ENCODE peak calls at places on chromosomes 4 and X, in eight cellular contexts. K is upper lobe of left lung, S is HCT116, D is Panc1, H is HepG2, O is GM23338, P is K562, N is GM12878. J is an unnamed sample.

GRCh38 chrX:146906166-146906565 is 91.6 kb upstream of the CXorf51A start:
- ATAC-seq in K (peak; percentile 57), S (no peak), D (no peak), H (no peak), O (no peak), P (no peak), N (no peak), J (no peak)

GRCh38 chr4:21090098-21090666 is 389.9 kb downstream of the PACRGL start:
- ATAC-seq in K (no peak), S (no peak), D (no peak), H (no peak), O (no peak), P (no peak), N (peak; percentile 54), J (no peak)

GRCh38 chr4:19729873-19730735 is 521.6 kb upstream of the SLIT2 start:
- ATAC-seq in K (no peak), S (no peak), D (no peak), H (no peak), O (no peak), P (no peak), N (no peak), J (no peak)

GRCh38 chr4:77188498-77189187 is 31.6 kb downstream of the CCNG2 start:
- ATAC-seq in K (no peak), S (no peak), D (no peak), H (no peak), O (no peak), P (no peak), N (no peak), J (no peak)

GRCh38 chrX:54178100-54178940 is 4.7 kb downstream of the FAM120C start:
- ATAC-seq in K (no peak), S (no peak), D (peak; percentile 61), H (no peak), O (no peak), P (no peak), N (peak; percentile 19), J (no peak)

GRCh38 chr4:36753048-36753447 is 471.6 kb downstream of the DTHD1 start:
- ATAC-seq in K (no peak), S (no peak), D (no peak), H (no peak), O (no peak), P (no peak), N (no peak), J (no peak)

GRCh38 chr4:182898479-182898799 is 18.7 kb downstream of the DCTD start:
- ATAC-seq in K (no peak), S (no peak), D (no peak), H (peak; percentile 56), O (no peak), P (no peak), N (no peak), J (no peak)

GRCh38 chr4:73450398-73451004 is 14.5 kb downstream of the AFP start:
- ATAC-seq in K (no peak), S (no peak), D (no peak), H (peak; percentile 39), O (peak; percentile 26), P (peak; percentile 77), N (no peak), J (peak; percentile 43)

GRCh38 chr4:12446650-12447049 is 1018.0 kb upstream of the HS3ST1 start:
- ATAC-seq in K (no peak), S (no peak), D (no peak), H (no peak), O (no peak), P (no peak), N (no peak), J (no peak)

GRCh38 chr4:94453534-94453963 is 1.8 kb downstream of the PDLIM5 start:
- ATAC-seq in K (no peak), S (no peak), D (no peak), H (peak; percentile 13), O (no peak), P (peak; percentile 42), N (peak; percentile 38), J (no peak)

GRCh38 chr4:87120411-87121162 is 99.8 kb downstream of the KLHL8 start:
- ATAC-seq in K (peak; percentile 76), S (no peak), D (no peak), H (peak; percentile 78), O (no peak), P (no peak), N (no peak), J (peak; percentile 84)

GRCh38 chrX:74179071-74179470 is 124.9 kb upstream of the ZCCHC13 start:
- ATAC-seq in K (no peak), S (no peak), D (peak; percentile 59), H (peak; percentile 56), O (no peak), P (no peak), N (no peak), J (no peak)

GRCh38 chr4:41880022-41880837 is 55.0 kb upstream of the TMEM33 start:
- ATAC-seq in K (no peak), S (no peak), D (no peak), H (no peak), O (peak; percentile 2), P (no peak), N (no peak), J (no peak)

GRCh38 chr4:8773124-8773931 is 98.3 kb downstream of the HMX1 start:
- ATAC-seq in K (no peak), S (no peak), D (no peak), H (no peak), O (no peak), P (no peak), N (no peak), J (no peak)

GRCh38 chr4:148375581-148375980 is 66.6 kb downstream of the NR3C2 start:
- ATAC-seq in K (no peak), S (no peak), D (no peak), H (no peak), O (no peak), P (no peak), N (no peak), J (no peak)

GRCh38 chr4:147367841-147368385 is 113.0 kb upstream of the EDNRA start:
- ATAC-seq in K (no peak), S (no peak), D (no peak), H (no peak), O (no peak), P (no peak), N (no peak), J (no peak)

GRCh38 chr4:103372002-103372558 is 173.9 kb upstream of the CENPE start:
- ATAC-seq in K (no peak), S (no peak), D (no peak), H (no peak), O (no peak), P (no peak), N (no peak), J (no peak)

GRCh38 chr4:168334053-168334452 is 15.5 kb upstream of the DDX60 start:
- ATAC-seq in K (no peak), S (no peak), D (no peak), H (no peak), O (no peak), P (no peak), N (no peak), J (no peak)

GRCh38 chrX:1581132-1581531 is 10.3 kb upstream of the AKAP17A start:
- ATAC-seq in K (peak; percentile 66), S (peak; percentile 72), D (peak; percentile 60), H (peak; percentile 80), O (peak; percentile 24), P (peak; percentile 86), N (peak; percentile 67), J (no peak)

GRCh38 chr4:184166736-184167135 is 50.9 kb downstream of the ENPP6 start:
- ATAC-seq in K (no peak), S (no peak), D (no peak), H (no peak), O (peak; percentile 5), P (no peak), N (no peak), J (no peak)

GRCh38 chrX:136185409-136186022 is 38.2 kb downstream of the FHL1 start:
- ATAC-seq in K (no peak), S (peak; percentile 76), D (peak; percentile 73), H (no peak), O (no peak), P (no peak), N (no peak), J (peak; percentile 73)

DNA sequence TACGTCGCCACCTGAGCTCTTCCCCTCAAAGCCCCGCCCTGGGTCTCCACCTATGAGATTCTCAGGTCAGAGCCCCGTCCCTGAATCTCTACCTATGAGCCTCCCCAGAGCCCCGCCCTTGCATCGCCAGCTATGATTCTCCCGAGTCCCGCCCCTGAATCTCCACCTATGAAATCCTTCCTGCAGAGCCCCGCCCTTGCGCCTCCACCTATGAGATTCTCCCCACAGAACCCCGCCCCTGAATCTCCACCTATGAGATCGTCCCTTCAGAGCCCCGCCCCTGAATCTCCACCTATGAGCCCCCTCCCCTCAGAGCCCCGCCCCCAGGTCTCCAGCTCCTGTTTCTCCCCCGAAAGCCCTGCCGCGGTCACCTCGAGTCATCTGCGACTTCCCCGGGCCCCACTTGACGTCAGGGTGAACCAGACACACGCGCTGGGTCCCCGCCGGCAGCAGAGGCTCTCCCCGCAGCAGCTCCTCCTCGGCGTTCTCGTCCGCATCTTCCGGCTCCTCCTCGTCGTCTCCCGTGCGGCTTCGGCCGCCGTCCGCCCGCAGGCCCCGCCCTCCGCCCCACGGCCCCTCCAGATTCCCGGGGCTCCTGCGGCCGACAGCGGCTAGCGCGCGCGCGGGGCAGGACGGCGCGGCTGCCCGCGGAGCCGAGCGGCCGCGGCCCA is 393 bp downstream of the GTPBP6 start:
- ATAC-seq in K (peak; percentile 93), S (peak; percentile 74), D (peak; percentile 74), H (peak; percentile 73), O (peak; percentile 67), P (peak; percentile 86), N (peak; percentile 84), J (peak; percentile 84)
- TF ChIP-seq POLR2AphosphoS5 in K (peak; percentile 35), S (peak; percentile 50), D (no peak), H (peak; percentile 52), O (peak; percentile 68), P (peak; percentile 61), N (peak; percentile 90), J (peak; percentile 11)

GRCh38 chrX:30576881-30577280 is 685 bp downstream of the TASL start:
- ATAC-seq in K (no peak), S (no peak), D (no peak), H (no peak), O (no peak), P (no peak), N (peak; percentile 1), J (no peak)
- TF ChIP-seq POLR2AphosphoS5 in K (no peak), S (no peak), D (no peak), H (no peak), O (no peak), P (no peak), N (no peak), J (no peak)

DNA sequence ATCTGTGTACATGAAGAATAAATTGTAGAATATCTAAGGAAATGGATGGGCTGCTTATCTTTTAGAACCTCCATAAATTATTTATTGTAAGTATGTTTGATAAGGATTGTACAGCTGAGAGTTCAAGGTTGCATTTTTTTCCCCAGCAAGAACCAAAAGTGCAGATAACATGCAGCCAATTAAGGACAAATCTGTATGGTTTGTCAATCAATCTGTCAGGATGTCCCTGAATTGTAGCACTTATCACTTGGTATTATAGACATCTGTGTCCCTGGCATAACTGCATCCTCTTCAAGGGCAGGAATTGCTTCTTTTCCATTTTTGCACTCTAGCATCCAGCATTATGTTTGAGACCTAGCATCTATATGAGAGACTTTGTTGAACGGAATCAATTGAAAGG is 95.4 kb upstream of the IGFBP7 start:
- ATAC-seq in K (no peak), S (no peak), D (no peak), H (no peak), O (no peak), P (no peak), N (no peak), J (no peak)
- TF ChIP-seq POLR2AphosphoS5 in K (no peak), S (no peak), D (no peak), H (no peak), O (no peak), P (no peak), N (no peak), J (no peak)

GRCh38 chr4:7333024-7333780 is 101.5 kb downstream of the PSAPL1 start:
- ATAC-seq in K (no peak), S (no peak), D (no peak), H (no peak), O (no peak), P (no peak), N (no peak), J (no peak)
- TF ChIP-seq POLR2AphosphoS5 in K (no peak), S (no peak), D (no peak), H (no peak), O (no peak), P (no peak), N (no peak), J (no peak)